ENCODE peak calls at places on chromosomes 5 and 9, in eight cellular contexts. One of them, this sample, is unnamed.

GRCh38 chr9:133059623-133060022 is 2.2 kb upstream of the CEL start:
- DNase-seq in ELF-1: peak; percentile 13
- DNase-seq in activated gamma-delta T cell treated with anti-CD3 and anti-CD28 coated beads, Interleukin-2, amount 50 U/mL, for 16 hours: no peak
- DNase-seq in GDM1: no peak
- DNase-seq in choroid plexus epithelial cell: no peak
- DNase-seq in stimulated activated CD4-positive, alpha-beta T cell treated with anti-CD3 and anti-CD28 coated beads, Interleukin-1b, Interleukin-23, amount 100 ng/mL, for 24 hours: no peak
- DNase-seq in frontal cortex: no peak
- DNase-seq in AG08395: no peak
- DNase-seq in this sample: no peak

GRCh38 chr5:43680286-43680685 is 77.3 kb downstream of the NNT start:
- DNase-seq in ELF-1: no peak
- DNase-seq in activated gamma-delta T cell treated with anti-CD3 and anti-CD28 coated beads, Interleukin-2, amount 50 U/mL, for 16 hours: no peak
- DNase-seq in GDM1: no peak
- DNase-seq in choroid plexus epithelial cell: no peak
- DNase-seq in stimulated activated CD4-positive, alpha-beta T cell treated with anti-CD3 and anti-CD28 coated beads, Interleukin-1b, Interleukin-23, amount 100 ng/mL, for 24 hours: no peak
- DNase-seq in frontal cortex: no peak
- DNase-seq in AG08395: no peak
- DNase-seq in this sample: no peak

GRCh38 chr9:33260372-33260771 is 4.1 kb downstream of the BAG1 start:
- DNase-seq in ELF-1: no peak
- DNase-seq in activated gamma-delta T cell treated with anti-CD3 and anti-CD28 coated beads, Interleukin-2, amount 50 U/mL, for 16 hours: no peak
- DNase-seq in GDM1: no peak
- DNase-seq in choroid plexus epithelial cell: no peak
- DNase-seq in stimulated activated CD4-positive, alpha-beta T cell treated with anti-CD3 and anti-CD28 coated beads, Interleukin-1b, Interleukin-23, amount 100 ng/mL, for 24 hours: no peak
- DNase-seq in frontal cortex: no peak
- DNase-seq in AG08395: no peak
- DNase-seq in this sample: no peak

GRCh38 chr5:77379558-77380061 is 112.5 kb downstream of the WDR41 start:
- DNase-seq in ELF-1: no peak
- DNase-seq in activated gamma-delta T cell treated with anti-CD3 and anti-CD28 coated beads, Interleukin-2, amount 50 U/mL, for 16 hours: no peak
- DNase-seq in GDM1: no peak
- DNase-seq in choroid plexus epithelial cell: no peak
- DNase-seq in stimulated activated CD4-positive, alpha-beta T cell treated with anti-CD3 and anti-CD28 coated beads, Interleukin-1b, Interleukin-23, amount 100 ng/mL, for 24 hours: peak; percentile 23
- DNase-seq in frontal cortex: no peak
- DNase-seq in AG08395: no peak
- DNase-seq in this sample: no peak

GRCh38 chr5:150113047-150113744 is 26.8 kb upstream of the CSF1R start:
- DNase-seq in ELF-1: peak; percentile 82
- DNase-seq in activated gamma-delta T cell treated with anti-CD3 and anti-CD28 coated beads, Interleukin-2, amount 50 U/mL, for 16 hours: no peak
- DNase-seq in GDM1: no peak
- DNase-seq in choroid plexus epithelial cell: no peak
- DNase-seq in stimulated activated CD4-positive, alpha-beta T cell treated with anti-CD3 and anti-CD28 coated beads, Interleukin-1b, Interleukin-23, amount 100 ng/mL, for 24 hours: no peak
- DNase-seq in frontal cortex: peak; percentile 6
- DNase-seq in AG08395: peak; percentile 47
- DNase-seq in this sample: no peak

GRCh38 chr9:115121140-115121710 is 3.3 kb upstream of the TNC start:
- DNase-seq in ELF-1: peak; percentile 29
- DNase-seq in activated gamma-delta T cell treated with anti-CD3 and anti-CD28 coated beads, Interleukin-2, amount 50 U/mL, for 16 hours: no peak
- DNase-seq in GDM1: no peak
- DNase-seq in choroid plexus epithelial cell: peak; percentile 41
- DNase-seq in stimulated activated CD4-positive, alpha-beta T cell treated with anti-CD3 and anti-CD28 coated beads, Interleukin-1b, Interleukin-23, amount 100 ng/mL, for 24 hours: no peak
- DNase-seq in frontal cortex: no peak
- DNase-seq in AG08395: peak; percentile 3
- DNase-seq in this sample: no peak

GRCh38 chr9:99180662-99181061 is 41.1 kb downstream of the ALG2 start:
- DNase-seq in ELF-1: no peak
- DNase-seq in activated gamma-delta T cell treated with anti-CD3 and anti-CD28 coated beads, Interleukin-2, amount 50 U/mL, for 16 hours: no peak
- DNase-seq in GDM1: no peak
- DNase-seq in choroid plexus epithelial cell: no peak
- DNase-seq in stimulated activated CD4-positive, alpha-beta T cell treated with anti-CD3 and anti-CD28 coated beads, Interleukin-1b, Interleukin-23, amount 100 ng/mL, for 24 hours: no peak
- DNase-seq in frontal cortex: no peak
- DNase-seq in AG08395: no peak
- DNase-seq in this sample: no peak

GRCh38 chr9:83701769-83702168 is 6.0 kb downstream of the UBQLN1 start:
- DNase-seq in ELF-1: no peak
- DNase-seq in activated gamma-delta T cell treated with anti-CD3 and anti-CD28 coated beads, Interleukin-2, amount 50 U/mL, for 16 hours: no peak
- DNase-seq in GDM1: no peak
- DNase-seq in choroid plexus epithelial cell: peak; percentile 88
- DNase-seq in stimulated activated CD4-positive, alpha-beta T cell treated with anti-CD3 and anti-CD28 coated beads, Interleukin-1b, Interleukin-23, amount 100 ng/mL, for 24 hours: no peak
- DNase-seq in frontal cortex: no peak
- DNase-seq in AG08395: peak; percentile 61
- DNase-seq in this sample: peak; percentile 87

GRCh38 chr9:70954607-70955143 is 166.7 kb downstream of the TRPM3 start:
- DNase-seq in ELF-1: peak; percentile 22
- DNase-seq in activated gamma-delta T cell treated with anti-CD3 and anti-CD28 coated beads, Interleukin-2, amount 50 U/mL, for 16 hours: no peak
- DNase-seq in GDM1: no peak
- DNase-seq in choroid plexus epithelial cell: no peak
- DNase-seq in stimulated activated CD4-positive, alpha-beta T cell treated with anti-CD3 and anti-CD28 coated beads, Interleukin-1b, Interleukin-23, amount 100 ng/mL, for 24 hours: no peak
- DNase-seq in frontal cortex: no peak
- DNase-seq in AG08395: no peak
- DNase-seq in this sample: no peak

GRCh38 chr9:5375091-5375490 is 35.4 kb upstream of the RLN1 start:
- DNase-seq in ELF-1: no peak
- DNase-seq in activated gamma-delta T cell treated with anti-CD3 and anti-CD28 coated beads, Interleukin-2, amount 50 U/mL, for 16 hours: no peak
- DNase-seq in GDM1: no peak
- DNase-seq in choroid plexus epithelial cell: no peak
- DNase-seq in stimulated activated CD4-positive, alpha-beta T cell treated with anti-CD3 and anti-CD28 coated beads, Interleukin-1b, Interleukin-23, amount 100 ng/mL, for 24 hours: no peak
- DNase-seq in frontal cortex: no peak
- DNase-seq in AG08395: no peak
- DNase-seq in this sample: no peak

GRCh38 chr5:173831196-173831914 is 56.8 kb upstream of the CPEB4 start:
- DNase-seq in ELF-1: peak; percentile 23
- DNase-seq in activated gamma-delta T cell treated with anti-CD3 and anti-CD28 coated beads, Interleukin-2, amount 50 U/mL, for 16 hours: no peak
- DNase-seq in GDM1: no peak
- DNase-seq in choroid plexus epithelial cell: no peak
- DNase-seq in stimulated activated CD4-positive, alpha-beta T cell treated with anti-CD3 and anti-CD28 coated beads, Interleukin-1b, Interleukin-23, amount 100 ng/mL, for 24 hours: no peak
- DNase-seq in frontal cortex: no peak
- DNase-seq in AG08395: no peak
- DNase-seq in this sample: no peak

GRCh38 chr9:77092536-77092935 is 73.1 kb downstream of the FOXB2 start:
- DNase-seq in ELF-1: peak; percentile 31
- DNase-seq in activated gamma-delta T cell treated with anti-CD3 and anti-CD28 coated beads, Interleukin-2, amount 50 U/mL, for 16 hours: no peak
- DNase-seq in GDM1: no peak
- DNase-seq in choroid plexus epithelial cell: peak; percentile 3
- DNase-seq in stimulated activated CD4-positive, alpha-beta T cell treated with anti-CD3 and anti-CD28 coated beads, Interleukin-1b, Interleukin-23, amount 100 ng/mL, for 24 hours: no peak
- DNase-seq in frontal cortex: no peak
- DNase-seq in AG08395: peak; percentile 28
- DNase-seq in this sample: no peak

GRCh38 chr9:76655121-76655531 is 109.1 kb upstream of the PCA3 start:
- DNase-seq in ELF-1: no peak
- DNase-seq in activated gamma-delta T cell treated with anti-CD3 and anti-CD28 coated beads, Interleukin-2, amount 50 U/mL, for 16 hours: no peak
- DNase-seq in GDM1: peak; percentile 66
- DNase-seq in choroid plexus epithelial cell: peak; percentile 83
- DNase-seq in stimulated activated CD4-positive, alpha-beta T cell treated with anti-CD3 and anti-CD28 coated beads, Interleukin-1b, Interleukin-23, amount 100 ng/mL, for 24 hours: no peak
- DNase-seq in frontal cortex: no peak
- DNase-seq in AG08395: peak; percentile 7
- DNase-seq in this sample: no peak

GRCh38 chr5:68215888-68216736 is 556 bp downstream of the PIK3R1 start:
- DNase-seq in ELF-1: peak; percentile 87
- DNase-seq in activated gamma-delta T cell treated with anti-CD3 and anti-CD28 coated beads, Interleukin-2, amount 50 U/mL, for 16 hours: peak; percentile 34
- DNase-seq in GDM1: peak; percentile 41
- DNase-seq in choroid plexus epithelial cell: no peak
- DNase-seq in stimulated activated CD4-positive, alpha-beta T cell treated with anti-CD3 and anti-CD28 coated beads, Interleukin-1b, Interleukin-23, amount 100 ng/mL, for 24 hours: no peak
- DNase-seq in frontal cortex: peak; percentile 57
- DNase-seq in AG08395: peak; percentile 34
- DNase-seq in this sample: no peak

GRCh38 chr5:126138475-126139005 is 284.7 kb upstream of the GRAMD2B start:
- DNase-seq in ELF-1: no peak
- DNase-seq in activated gamma-delta T cell treated with anti-CD3 and anti-CD28 coated beads, Interleukin-2, amount 50 U/mL, for 16 hours: no peak
- DNase-seq in GDM1: no peak
- DNase-seq in choroid plexus epithelial cell: peak; percentile 61
- DNase-seq in stimulated activated CD4-positive, alpha-beta T cell treated with anti-CD3 and anti-CD28 coated beads, Interleukin-1b, Interleukin-23, amount 100 ng/mL, for 24 hours: no peak
- DNase-seq in frontal cortex: no peak
- DNase-seq in AG08395: peak; percentile 47
- DNase-seq in this sample: peak; percentile 9

GRCh38 chr5:111070272-111071134 is 1.0 kb upstream of the TSLP start:
- DNase-seq in ELF-1: peak; percentile 76
- DNase-seq in activated gamma-delta T cell treated with anti-CD3 and anti-CD28 coated beads, Interleukin-2, amount 50 U/mL, for 16 hours: no peak
- DNase-seq in GDM1: no peak
- DNase-seq in choroid plexus epithelial cell: peak; percentile 36
- DNase-seq in stimulated activated CD4-positive, alpha-beta T cell treated with anti-CD3 and anti-CD28 coated beads, Interleukin-1b, Interleukin-23, amount 100 ng/mL, for 24 hours: no peak
- DNase-seq in frontal cortex: peak; percentile 27
- DNase-seq in AG08395: peak; percentile 30
- DNase-seq in this sample: no peak

GRCh38 chr5:159817262-159818029 is 98.8 kb upstream of the ADRA1B start:
- DNase-seq in ELF-1: no peak
- DNase-seq in activated gamma-delta T cell treated with anti-CD3 and anti-CD28 coated beads, Interleukin-2, amount 50 U/mL, for 16 hours: no peak
- DNase-seq in GDM1: no peak
- DNase-seq in choroid plexus epithelial cell: no peak
- DNase-seq in stimulated activated CD4-positive, alpha-beta T cell treated with anti-CD3 and anti-CD28 coated beads, Interleukin-1b, Interleukin-23, amount 100 ng/mL, for 24 hours: no peak
- DNase-seq in frontal cortex: no peak
- DNase-seq in AG08395: no peak
- DNase-seq in this sample: no peak

GRCh38 chr5:142821733-142822487 is 51.7 kb downstream of the ARHGAP26 start:
- DNase-seq in ELF-1: no peak
- DNase-seq in activated gamma-delta T cell treated with anti-CD3 and anti-CD28 coated beads, Interleukin-2, amount 50 U/mL, for 16 hours: no peak
- DNase-seq in GDM1: no peak
- DNase-seq in choroid plexus epithelial cell: peak; percentile 89
- DNase-seq in stimulated activated CD4-positive, alpha-beta T cell treated with anti-CD3 and anti-CD28 coated beads, Interleukin-1b, Interleukin-23, amount 100 ng/mL, for 24 hours: peak; percentile 5
- DNase-seq in frontal cortex: peak; percentile 32
- DNase-seq in AG08395: peak; percentile 86
- DNase-seq in this sample: peak; percentile 68